ENCODE peak calls at places on chromosomes 12 and 14, in four cellular contexts. One of them, this sample, is unnamed.
A peak's percentile ranks its signal among the peaks of the same experiment; 100 is the strongest.

GRCh38 chr12:53113307-53113706 is 10.0 kb downstream of the SOAT2 start:
- DNase-seq in COR-L47: no peak
- DNase-seq in NCI-H2081: no peak
- DNase-seq in A549: no peak
- DNase-seq in this sample: no peak

GRCh38 chr12:110104188-110104969 is 19.8 kb upstream of the IFT81 start:
- DNase-seq in A549: no peak
- DNase-seq in COR-L47: no peak
- DNase-seq in NCI-H2081: no peak
- DNase-seq in this sample: no peak

GRCh38 chr12:32270818-32271710 is 128.3 kb upstream of the FGD4 start:
- DNase-seq in A549: peak; percentile 78
- DNase-seq in NCI-H2081: no peak
- DNase-seq in COR-L47: no peak
- DNase-seq in this sample: peak; percentile 17

GRCh38 chr14:51889851-51890250 is 29.4 kb downstream of the GNG2 start:
- DNase-seq in NCI-H2081: peak; percentile 31
- DNase-seq in COR-L47: no peak
- DNase-seq in A549: no peak
- DNase-seq in this sample: no peak

GRCh38 chr12:123119808-123120207 is 31.1 kb downstream of the PITPNM2 start:
- DNase-seq in A549: no peak
- DNase-seq in NCI-H2081: no peak
- DNase-seq in COR-L47: no peak
- DNase-seq in this sample: no peak

GRCh38 chr12:56193025-56193578 is 3.8 kb upstream of the SMARCC2 start:
- DNase-seq in NCI-H2081: peak; percentile 92
- DNase-seq in COR-L47: peak; percentile 85
- DNase-seq in A549: peak; percentile 91
- DNase-seq in this sample: peak; percentile 62

GRCh38 chr14:37563189-37563588 is 31.9 kb downstream of the FOXA1 start:
- DNase-seq in A549: no peak
- DNase-seq in NCI-H2081: no peak
- DNase-seq in COR-L47: no peak
- DNase-seq in this sample: no peak

GRCh38 chr12:125794401-125794800 is 729.2 kb downstream of the AACS start:
- DNase-seq in COR-L47: no peak
- DNase-seq in NCI-H2081: no peak
- DNase-seq in A549: no peak
- DNase-seq in this sample: no peak

GRCh38 chr14:104137297-104138097 is 890 bp upstream of the KIF26A start:
- DNase-seq in A549: peak; percentile 80
- DNase-seq in NCI-H2081: no peak
- DNase-seq in COR-L47: peak; percentile 51
- DNase-seq in this sample: peak; percentile 55

GRCh38 chr12:49502590-49502989 is 36.2 kb upstream of the KCNH3 start:
- DNase-seq in NCI-H2081: no peak
- DNase-seq in COR-L47: no peak
- DNase-seq in A549: no peak
- DNase-seq in this sample: no peak

GRCh38 chr14:20857630-20858261 is 33.4 kb upstream of the RNASE3 start:
- DNase-seq in A549: peak; percentile 56
- DNase-seq in COR-L47: no peak
- DNase-seq in NCI-H2081: peak; percentile 23
- DNase-seq in this sample: no peak

GRCh38 chr14:34175574-34175973 is 224.7 kb upstream of the EGLN3 start:
- DNase-seq in NCI-H2081: no peak
- DNase-seq in A549: no peak
- DNase-seq in COR-L47: no peak
- DNase-seq in this sample: no peak

GRCh38 chr14:26293909-26294308 is 303.9 kb downstream of the NOVA1 start:
- DNase-seq in NCI-H2081: no peak
- DNase-seq in COR-L47: no peak
- DNase-seq in A549: no peak
- DNase-seq in this sample: no peak

GRCh38 chr12:32535260-32535999 is 136.1 kb downstream of the FGD4 start:
- DNase-seq in COR-L47: peak; percentile 78
- DNase-seq in A549: peak; percentile 46
- DNase-seq in NCI-H2081: peak; percentile 73
- DNase-seq in this sample: peak; percentile 29

GRCh38 chr14:76314521-76314951 is 61.4 kb upstream of the ESRRB start:
- DNase-seq in NCI-H2081: no peak
- DNase-seq in COR-L47: no peak
- DNase-seq in A549: no peak
- DNase-seq in this sample: no peak

GRCh38 chr12:93177208-93178153 is 200.2 kb upstream of the NUDT4 start:
- DNase-seq in A549: no peak
- DNase-seq in NCI-H2081: no peak
- DNase-seq in COR-L47: no peak
- DNase-seq in this sample: no peak

GRCh38 chr14:93045211-93045674 is 70.5 kb downstream of the ITPK1 start:
- DNase-seq in NCI-H2081: no peak
- DNase-seq in COR-L47: no peak
- DNase-seq in A549: no peak
- DNase-seq in this sample: peak; percentile 74

GRCh38 chr14:23562822-23563472 is 4.6 kb downstream of the AP1G2 start:
- DNase-seq in NCI-H2081: peak; percentile 55
- DNase-seq in COR-L47: peak; percentile 60
- DNase-seq in A549: peak; percentile 55
- DNase-seq in this sample: peak; percentile 19

GRCh38 chr12:9049520-9050133 is 60.3 kb downstream of the KLRG1 start:
- DNase-seq in COR-L47: no peak
- DNase-seq in A549: peak; percentile 57
- DNase-seq in NCI-H2081: peak; percentile 23
- DNase-seq in this sample: peak; percentile 52

GRCh38 chr12:47165934-47166333 is 86.2 kb upstream of the AMIGO2 start:
- DNase-seq in NCI-H2081: no peak
- DNase-seq in A549: peak; percentile 63
- DNase-seq in COR-L47: no peak
- DNase-seq in this sample: no peak

GRCh38 chr12:28497889-28498411 is 307.7 kb downstream of the CCDC91 start:
- DNase-seq in A549: peak; percentile 4
- DNase-seq in COR-L47: no peak
- DNase-seq in NCI-H2081: no peak
- DNase-seq in this sample: peak; percentile 4

GRCh38 chr14:100804558-100805309 is 21.2 kb upstream of the MEG3 start:
- DNase-seq in COR-L47: no peak
- DNase-seq in NCI-H2081: no peak
- DNase-seq in A549: no peak
- DNase-seq in this sample: no peak

This sample was measured in PC-9.